ENCODE peak calls at places on chromosomes 1 and 21, in ten cellular contexts. X, P, F, L, G, C, E, M, J and Q are unnamed samples.

GRCh38 chr1:216815239-216815955 is 92.2 kb upstream of the ESRRG start:
- DNase-seq in G (no peak), E (no peak), L (peak), X (peak), C (no peak), P (no peak), M (no peak), F (peak), J (peak), Q (no peak)

GRCh38 chr1:22810378-22810777 is 99.7 kb downstream of the EPHB2 start:
- DNase-seq in L (no peak), E (no peak), X (no peak), G (no peak), F (no peak), P (no peak), J (no peak), M (no peak), C (no peak), Q (no peak)

GRCh38 chr21:19031956-19032355 is 628.4 kb upstream of the TMPRSS15 start:
- DNase-seq in M (no peak), F (no peak), E (no peak), G (no peak), L (no peak), C (no peak), P (no peak), X (no peak), J (no peak), Q (no peak)

GRCh38 chr21:44261191-44261631 is 486 bp downstream of the DNMT3L start:
- DNase-seq in M (no peak), G (no peak), C (no peak), F (no peak), L (no peak), J (no peak), P (no peak), E (no peak), X (no peak), Q (no peak)

GRCh38 chr1:53087332-53088285 is 25.6 kb downstream of the PODN start:
- DNase-seq in L (no peak), C (no peak), X (no peak), F (no peak), J (no peak), G (no peak), E (no peak), M (no peak), P (no peak), Q (no peak)

GRCh38 chr1:15685820-15686219 is 1.7 kb downstream of the PLEKHM2 start:
- DNase-seq in C (no peak), X (no peak), L (no peak), E (peak), M (no peak), J (no peak), F (no peak), G (no peak), P (no peak), Q (no peak)

GRCh38 chr1:101288491-101288944 is 51.7 kb downstream of the S1PR1 start:
- DNase-seq in L (peak), C (no peak), E (peak), M (peak), G (peak), P (peak), J (peak), F (peak), X (peak), Q (no peak)

GRCh38 chr1:211654838-211655787 is 20.3 kb downstream of the NEK2 start:
- DNase-seq in L (peak), X (peak), P (peak), G (peak), M (peak), C (no peak), F (peak), E (peak), J (peak), Q (peak)

GRCh38 chr1:43348809-43349593 is 9.8 kb upstream of the CDC20 start:
- DNase-seq in X (peak), C (peak), J (no peak), L (no peak), G (peak), F (peak), M (peak), P (peak), E (no peak), Q (peak)

GRCh38 chr1:147919881-147920280 is 8.3 kb upstream of the GPR89B start:
- DNase-seq in M (no peak), C (no peak), J (peak), P (no peak), X (no peak), G (no peak), F (no peak), L (no peak), E (peak), Q (no peak)

GRCh38 chr1:201560328-201561194 is 21.6 kb downstream of the NAV1 start:
- DNase-seq in P (no peak), J (no peak), C (no peak), X (no peak), L (no peak), E (no peak), G (no peak), M (no peak), F (no peak), Q (no peak)

GRCh38 chr1:204130989-204131892 is 20.6 kb downstream of the ETNK2 start:
- DNase-seq in F (peak), X (peak), G (no peak), E (peak), J (peak), L (no peak), C (no peak), P (no peak), M (no peak), Q (no peak)

GRCh38 chr1:171716620-171717019 is 25.2 kb downstream of the VAMP4 start:
- DNase-seq in M (no peak), G (no peak), L (no peak), E (peak), X (no peak), C (no peak), P (no peak), J (peak), F (peak), Q (no peak)

DNA sequence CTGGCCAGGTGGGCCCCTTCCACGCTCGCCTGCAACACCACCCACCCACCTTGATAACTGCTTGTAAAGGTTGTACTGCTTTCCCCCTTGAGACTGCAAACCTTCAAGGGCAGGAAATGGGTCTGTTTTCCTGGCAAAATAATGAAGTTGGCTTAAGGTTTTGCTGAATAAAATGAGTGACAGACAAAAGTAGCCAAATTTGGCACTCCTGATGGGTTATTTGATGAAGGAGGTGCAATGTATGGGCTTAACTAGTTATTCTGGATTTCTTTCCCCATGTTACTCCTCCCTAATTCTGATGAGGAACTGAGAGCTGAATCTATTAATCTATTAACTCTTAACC is 14.6 kb upstream of the HLCS start:
- DNase-seq in P (no peak), E (no peak), G (no peak), F (no peak), X (no peak), C (no peak), L (no peak), M (no peak), J (no peak), Q (no peak)
- H3K4me3 ChIP-seq in P (no peak), E (peak), G (peak), F (peak), X (no peak), C (peak), L (peak), M (peak), J (no peak), Q (peak)

GRCh38 chr1:220272841-220273090 is 513 bp upstream of the RAB3GAP2 start:
- DNase-seq in X (no peak), F (no peak), M (no peak), G (no peak), C (no peak), L (no peak), J (no peak), P (no peak), E (no peak), Q (no peak)
- H3K4me3 ChIP-seq in X (peak), F (peak), M (peak), G (peak), C (peak), L (peak), J (peak), P (peak), E (peak), Q (peak)

DNA sequence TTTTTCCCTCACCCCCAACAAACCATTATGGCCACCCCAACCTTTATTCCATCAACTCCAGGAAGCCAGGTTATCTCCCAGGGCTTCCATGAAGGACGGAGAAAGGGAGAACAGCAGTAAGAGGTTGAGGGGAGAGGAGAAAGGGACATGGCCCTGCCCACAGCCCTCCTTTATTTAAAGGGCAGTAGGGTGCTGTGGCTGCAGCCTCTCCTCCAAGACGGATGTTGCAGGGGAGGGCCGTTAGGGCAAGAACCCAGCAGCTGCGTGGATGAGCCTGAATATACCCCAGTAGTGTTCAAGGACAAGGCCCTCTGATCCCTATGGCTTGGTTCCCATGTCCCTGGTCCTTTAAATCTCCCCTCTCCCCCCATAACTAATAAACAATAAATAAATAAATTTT is 5.9 kb downstream of the RXFP4 start:
- DNase-seq in L (no peak), F (no peak), X (no peak), E (no peak), J (no peak), G (no peak), M (no peak), P (no peak), C (no peak), Q (no peak)
- H3K4me3 ChIP-seq in L (no peak), F (no peak), X (no peak), E (no peak), J (no peak), G (no peak), M (no peak), P (no peak), C (no peak), Q (no peak)

DNA sequence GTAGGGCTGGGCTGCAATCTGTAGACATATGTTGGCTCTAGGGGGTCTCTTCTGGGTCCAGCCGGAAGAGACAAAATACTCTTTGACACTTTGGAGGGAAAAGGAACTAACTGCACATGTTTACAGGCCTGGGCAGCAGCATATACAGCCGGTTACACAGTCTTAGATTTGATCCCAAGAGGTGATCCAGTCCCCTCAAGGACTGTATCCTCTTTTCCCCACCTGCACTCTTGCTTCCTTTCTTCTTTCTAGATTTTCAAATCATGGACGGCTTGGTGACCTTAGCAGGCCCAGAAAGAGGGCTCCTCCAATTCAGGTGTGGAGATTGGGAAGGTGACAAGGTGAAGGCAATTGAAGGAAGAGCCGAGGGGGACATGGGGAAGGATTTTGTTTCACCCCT is 5.8 kb upstream of the BARHL2 start:
- DNase-seq in X (no peak), C (no peak), L (no peak), M (no peak), G (no peak), E (no peak), P (no peak), F (no peak), J (no peak), Q (no peak)
- H3K4me3 ChIP-seq in X (no peak), C (no peak), L (no peak), M (no peak), G (no peak), E (no peak), P (peak), F (no peak), J (no peak), Q (no peak)

DNA sequence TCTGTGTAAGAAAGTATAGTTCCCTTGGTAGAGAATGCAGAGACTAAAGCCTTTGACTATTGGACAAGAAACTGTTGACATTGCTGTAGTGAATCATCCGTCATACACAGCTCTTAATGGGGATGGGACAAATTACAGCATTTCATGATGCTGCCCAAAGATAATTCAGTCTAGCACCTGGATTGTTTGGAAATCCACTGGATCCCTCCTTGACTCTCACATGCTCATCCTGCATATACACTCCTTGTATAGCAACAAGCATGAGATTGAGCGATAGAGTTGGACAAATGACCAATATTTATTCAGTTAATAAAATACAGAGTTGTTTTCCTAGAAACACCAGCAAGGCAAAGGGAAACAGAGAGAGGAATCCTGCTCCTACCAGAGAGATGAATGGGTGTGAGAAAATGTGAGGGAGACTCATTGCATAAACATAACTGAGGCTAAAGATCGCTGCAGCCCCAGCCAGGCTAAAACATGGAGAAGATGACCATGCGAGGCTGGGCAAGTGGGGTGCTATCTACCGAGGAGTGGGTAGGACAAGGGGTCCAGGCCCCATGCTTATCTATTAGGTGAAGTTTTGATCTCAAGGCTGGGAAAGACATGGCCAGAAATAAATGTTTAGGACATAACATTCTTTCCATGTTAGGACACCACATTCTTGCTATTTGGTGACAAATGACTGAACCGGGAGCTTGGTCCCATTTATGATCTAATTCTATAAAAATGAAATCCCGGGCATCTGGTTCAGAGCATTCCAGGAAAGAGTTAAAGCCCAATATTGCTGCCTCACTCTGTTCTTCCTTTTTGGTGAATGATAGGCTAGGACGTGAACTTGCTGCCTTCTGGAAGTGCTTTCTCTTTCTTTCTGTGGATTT is 153.2 kb downstream of the TGFB2 start:
- DNase-seq in F (no peak), J (peak), P (no peak), L (no peak), X (peak), E (peak), C (no peak), M (peak), G (no peak), Q (no peak)
- H3K4me3 ChIP-seq in F (no peak), J (peak), P (no peak), L (no peak), X (no peak), E (peak), C (peak), M (peak), G (peak), Q (no peak)

GRCh38 chr1:161013104-161013590 is 7.8 kb downstream of the F11R start:
- DNase-seq in P (no peak), X (peak), C (no peak), G (no peak), E (no peak), L (no peak), M (no peak), J (peak), F (peak), Q (no peak)
- H3K4me3 ChIP-seq in P (peak), X (no peak), C (no peak), G (peak), E (no peak), L (peak), M (peak), J (no peak), F (no peak), Q (peak)

GRCh38 chr1:219927956-219928790 is at the start of gene SLC30A10:
- DNase-seq in C (no peak), X (peak), G (peak), J (no peak), M (peak), P (no peak), E (peak), F (peak), L (peak), Q (no peak)
- H3K4me3 ChIP-seq in C (peak), X (peak), G (peak), J (peak), M (peak), P (peak), E (no peak), F (peak), L (peak), Q (no peak)

GRCh38 chr1:77412069-77412793 is 130.4 kb downstream of the AK5 start:
- DNase-seq in L (no peak), M (peak), X (no peak), G (no peak), J (peak), E (peak), C (no peak), P (no peak), F (peak), Q (no peak)
- H3K4me3 ChIP-seq in L (no peak), M (no peak), X (no peak), G (no peak), J (no peak), E (no peak), C (no peak), P (no peak), F (no peak), Q (no peak)